ENCODE peak calls at places on chromosomes 13 and 19, in six cellular contexts. One of them, this sample, is unnamed.

GRCh38 chr19:51777570-51778460 is 16.8 kb downstream of the FPR2 start:
- DNase-seq in AML-193: peak; percentile 88
- DNase-seq in HFFc6: peak; percentile 67
- DNase-seq in RPMI7951: peak; percentile 89
- DNase-seq in activated naive CD4-positive, alpha-beta T cell: no peak
- DNase-seq in uterus: peak; percentile 66
- DNase-seq in this sample: peak; percentile 96

GRCh38 chr13:44629465-44630183 is 53.5 kb upstream of the TSC22D1 start:
- DNase-seq in activated naive CD4-positive, alpha-beta T cell: no peak
- DNase-seq in RPMI7951: no peak
- DNase-seq in HFFc6: peak; percentile 59
- DNase-seq in AML-193: no peak
- DNase-seq in uterus: no peak
- DNase-seq in this sample: peak; percentile 72

GRCh38 chr13:94173312-94173854 is 306.1 kb downstream of the DCT start:
- DNase-seq in activated naive CD4-positive, alpha-beta T cell: no peak
- DNase-seq in HFFc6: peak; percentile 19
- DNase-seq in uterus: no peak
- DNase-seq in RPMI7951: no peak
- DNase-seq in AML-193: no peak
- DNase-seq in this sample: no peak

GRCh38 chr19:37078717-37079032 is 442 bp downstream of the ZNF420 start:
- DNase-seq in activated naive CD4-positive, alpha-beta T cell: no peak
- DNase-seq in uterus: no peak
- DNase-seq in RPMI7951: no peak
- DNase-seq in HFFc6: no peak
- DNase-seq in AML-193: no peak
- DNase-seq in this sample: no peak

GRCh38 chr19:34124828-34125227 is 47.5 kb upstream of the LSM14A start:
- DNase-seq in uterus: no peak
- DNase-seq in RPMI7951: no peak
- DNase-seq in activated naive CD4-positive, alpha-beta T cell: no peak
- DNase-seq in HFFc6: no peak
- DNase-seq in AML-193: no peak
- DNase-seq in this sample: no peak

GRCh38 chr19:16351133-16351809 is 26.6 kb downstream of the KLF2 start:
- DNase-seq in uterus: no peak
- DNase-seq in AML-193: no peak
- DNase-seq in HFFc6: no peak
- DNase-seq in activated naive CD4-positive, alpha-beta T cell: no peak
- DNase-seq in RPMI7951: peak; percentile 93
- DNase-seq in this sample: peak; percentile 36

GRCh38 chr19:5070390-5070789 is 101.5 kb downstream of the KDM4B start:
- DNase-seq in activated naive CD4-positive, alpha-beta T cell: no peak
- DNase-seq in RPMI7951: no peak
- DNase-seq in HFFc6: no peak
- DNase-seq in uterus: no peak
- DNase-seq in AML-193: no peak
- DNase-seq in this sample: no peak

GRCh38 chr19:7506385-7507328 is 9.2 kb upstream of the ZNF358 start:
- DNase-seq in AML-193: no peak
- DNase-seq in HFFc6: peak; percentile 40
- DNase-seq in activated naive CD4-positive, alpha-beta T cell: no peak
- DNase-seq in RPMI7951: peak; percentile 94
- DNase-seq in uterus: peak; percentile 42
- DNase-seq in this sample: peak; percentile 89

GRCh38 chr19:45451181-45451849 is 16.5 kb upstream of the FOSB start:
- DNase-seq in AML-193: peak; percentile 41
- DNase-seq in HFFc6: peak; percentile 69
- DNase-seq in activated naive CD4-positive, alpha-beta T cell: peak; percentile 25
- DNase-seq in uterus: peak; percentile 54
- DNase-seq in RPMI7951: peak; percentile 71
- DNase-seq in this sample: peak; percentile 62

GRCh38 chr19:17069249-17069648 is 6.0 kb downstream of the HAUS8 start:
- DNase-seq in uterus: no peak
- DNase-seq in RPMI7951: no peak
- DNase-seq in AML-193: no peak
- DNase-seq in activated naive CD4-positive, alpha-beta T cell: no peak
- DNase-seq in HFFc6: no peak
- DNase-seq in this sample: no peak

GRCh38 chr19:43474986-43475705 is 9.7 kb upstream of the LYPD3 start:
- DNase-seq in HFFc6: peak; percentile 81
- DNase-seq in activated naive CD4-positive, alpha-beta T cell: peak; percentile 91
- DNase-seq in RPMI7951: peak; percentile 92
- DNase-seq in uterus: peak; percentile 96
- DNase-seq in AML-193: no peak
- DNase-seq in this sample: peak; percentile 93

GRCh38 chr13:43388282-43389034 is 365.1 kb downstream of the DNAJC15 start:
- DNase-seq in uterus: no peak
- DNase-seq in activated naive CD4-positive, alpha-beta T cell: no peak
- DNase-seq in AML-193: no peak
- DNase-seq in HFFc6: no peak
- DNase-seq in RPMI7951: no peak
- DNase-seq in this sample: no peak